ENCODE peak calls at places on chromosome 14, in ten cellular contexts. One of them, this sample, is unnamed.

GRCh38 chr14:69325646-69326265 is 65.8 kb downstream of the GALNT16 start:
- DNase-seq in transverse colon: no peak
- DNase-seq in GM23338: peak
- DNase-seq in SK-N-SH: peak
- DNase-seq in breast epithelium: no peak
- DNase-seq in GM12892: no peak
- DNase-seq in endothelial cell of umbilical vein: no peak
- DNase-seq in upper lobe of left lung: no peak
- DNase-seq in Panc1: no peak
- DNase-seq in stomach: no peak
- DNase-seq in this sample: no peak

GRCh38 chr14:99029150-99029915 is 242.7 kb downstream of the BCL11B start:
- DNase-seq in upper lobe of left lung: no peak
- DNase-seq in GM12892: no peak
- DNase-seq in GM23338: no peak
- DNase-seq in SK-N-SH: no peak
- DNase-seq in endothelial cell of umbilical vein: no peak
- DNase-seq in breast epithelium: no peak
- DNase-seq in transverse colon: no peak
- DNase-seq in stomach: no peak
- DNase-seq in Panc1: no peak
- DNase-seq in this sample: no peak

GRCh38 chr14:37036669-37037341 is 135.6 kb downstream of the SLC25A21 start:
- DNase-seq in GM23338: no peak
- DNase-seq in upper lobe of left lung: no peak
- DNase-seq in SK-N-SH: no peak
- DNase-seq in breast epithelium: no peak
- DNase-seq in Panc1: no peak
- DNase-seq in stomach: no peak
- DNase-seq in GM12892: no peak
- DNase-seq in transverse colon: no peak
- DNase-seq in endothelial cell of umbilical vein: peak
- DNase-seq in this sample: no peak

GRCh38 chr14:76591270-76591669 is 170.0 kb upstream of the VASH1 start:
- DNase-seq in Panc1: no peak
- DNase-seq in stomach: no peak
- DNase-seq in endothelial cell of umbilical vein: no peak
- DNase-seq in GM23338: no peak
- DNase-seq in GM12892: no peak
- DNase-seq in breast epithelium: no peak
- DNase-seq in SK-N-SH: no peak
- DNase-seq in upper lobe of left lung: no peak
- DNase-seq in transverse colon: no peak
- DNase-seq in this sample: no peak

GRCh38 chr14:46250113-46250703 is 401.4 kb downstream of the RPL10L start:
- DNase-seq in GM12892: no peak
- DNase-seq in transverse colon: no peak
- DNase-seq in SK-N-SH: no peak
- DNase-seq in endothelial cell of umbilical vein: peak
- DNase-seq in upper lobe of left lung: no peak
- DNase-seq in stomach: no peak
- DNase-seq in Panc1: no peak
- DNase-seq in breast epithelium: no peak
- DNase-seq in GM23338: peak
- DNase-seq in this sample: no peak

GRCh38 chr14:69327507-69327906 is 67.5 kb downstream of the GALNT16 start:
- DNase-seq in SK-N-SH: no peak
- DNase-seq in Panc1: no peak
- DNase-seq in breast epithelium: no peak
- DNase-seq in GM23338: no peak
- DNase-seq in stomach: no peak
- DNase-seq in transverse colon: peak
- DNase-seq in upper lobe of left lung: no peak
- DNase-seq in endothelial cell of umbilical vein: no peak
- DNase-seq in GM12892: no peak
- DNase-seq in this sample: no peak

GRCh38 chr14:96424104-96424989 is 32.4 kb downstream of the AK7 start:
- DNase-seq in upper lobe of left lung: peak
- DNase-seq in transverse colon: peak
- DNase-seq in Panc1: peak
- DNase-seq in GM23338: peak
- DNase-seq in endothelial cell of umbilical vein: peak
- DNase-seq in stomach: peak
- DNase-seq in SK-N-SH: peak
- DNase-seq in breast epithelium: no peak
- DNase-seq in GM12892: peak
- DNase-seq in this sample: peak

GRCh38 chr14:90450667-90451066 is 53.8 kb downstream of the CALM1 start:
- DNase-seq in upper lobe of left lung: no peak
- DNase-seq in stomach: no peak
- DNase-seq in breast epithelium: no peak
- DNase-seq in GM12892: no peak
- DNase-seq in GM23338: no peak
- DNase-seq in Panc1: no peak
- DNase-seq in transverse colon: no peak
- DNase-seq in endothelial cell of umbilical vein: no peak
- DNase-seq in SK-N-SH: peak
- DNase-seq in this sample: no peak

DNA sequence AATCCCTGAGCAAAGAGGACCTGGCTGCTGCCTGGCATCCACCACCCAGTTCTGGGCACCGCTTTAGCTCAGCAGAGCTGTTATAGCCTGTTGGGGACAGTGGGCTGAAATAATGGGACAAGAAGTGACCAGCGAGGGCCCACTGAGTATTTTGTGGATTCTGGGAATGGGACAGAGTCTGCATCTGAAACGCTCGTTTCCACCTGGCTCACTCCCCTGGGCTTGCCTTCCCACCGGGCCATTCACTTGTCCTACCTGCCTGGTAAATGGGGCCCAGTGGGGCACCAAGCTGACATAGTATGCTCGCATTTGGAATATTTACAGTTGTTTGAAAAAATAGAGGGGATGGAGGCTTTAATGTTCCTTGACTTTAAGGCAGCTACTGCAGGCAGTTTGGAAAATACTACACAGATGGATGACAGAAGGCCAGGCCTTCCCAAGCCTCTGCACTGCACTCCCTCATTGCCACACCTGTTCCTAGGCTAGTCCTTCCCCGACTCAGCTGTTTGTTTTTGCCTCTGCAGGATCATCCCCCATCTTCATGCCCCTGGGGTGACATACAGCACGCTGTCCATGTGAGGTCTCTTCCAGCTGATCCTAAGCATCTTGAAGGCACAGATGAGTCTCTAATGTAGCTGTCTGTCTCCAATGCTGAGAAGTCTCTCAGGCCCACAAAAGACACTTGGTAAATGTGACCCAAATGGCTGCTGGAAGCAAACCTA is 61.3 kb upstream of the DICER1 start:
- DNase-seq in upper lobe of left lung: no peak
- DNase-seq in GM23338: peak
- DNase-seq in endothelial cell of umbilical vein: no peak
- DNase-seq in breast epithelium: no peak
- DNase-seq in SK-N-SH: no peak
- DNase-seq in GM12892: no peak
- DNase-seq in transverse colon: no peak
- DNase-seq in Panc1: no peak
- DNase-seq in stomach: no peak
- DNase-seq in this sample: no peak
- TF ChIP-seq POLR2AphosphoS5 in upper lobe of left lung: no peak
- TF ChIP-seq POLR2AphosphoS5 in GM23338: no peak
- TF ChIP-seq POLR2AphosphoS5 in endothelial cell of umbilical vein: no peak
- TF ChIP-seq POLR2AphosphoS5 in breast epithelium: no peak
- TF ChIP-seq POLR2AphosphoS5 in SK-N-SH: no peak
- TF ChIP-seq POLR2AphosphoS5 in GM12892: no peak
- TF ChIP-seq POLR2AphosphoS5 in transverse colon: no peak
- TF ChIP-seq POLR2AphosphoS5 in Panc1: no peak
- TF ChIP-seq POLR2AphosphoS5 in stomach: no peak
- TF ChIP-seq POLR2AphosphoS5 in this sample: no peak

DNA sequence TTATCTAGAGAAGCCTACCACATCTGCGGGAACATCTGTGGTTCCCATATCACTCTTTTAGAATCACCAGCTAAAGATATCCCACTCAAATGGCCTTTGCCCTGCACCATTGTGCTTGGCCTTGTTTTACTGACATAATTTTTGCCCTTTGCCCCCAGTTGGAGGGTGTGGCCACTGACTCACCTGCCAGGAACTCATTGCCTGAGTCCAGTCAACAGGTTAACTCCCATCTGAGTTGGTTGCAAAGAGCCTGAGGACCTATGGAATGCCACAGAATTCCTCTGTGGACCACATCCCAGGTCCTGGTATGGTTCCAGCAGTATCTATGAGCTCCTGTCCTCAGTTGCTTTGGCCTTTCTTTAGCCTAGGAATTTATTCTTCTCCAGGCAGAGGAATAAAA is 55.7 kb upstream of the PTGR2 start:
- DNase-seq in transverse colon: peak
- DNase-seq in endothelial cell of umbilical vein: no peak
- DNase-seq in GM23338: no peak
- DNase-seq in SK-N-SH: no peak
- DNase-seq in stomach: peak
- DNase-seq in Panc1: no peak
- DNase-seq in upper lobe of left lung: no peak
- DNase-seq in breast epithelium: no peak
- DNase-seq in GM12892: no peak
- DNase-seq in this sample: no peak
- TF ChIP-seq POLR2AphosphoS5 in transverse colon: no peak
- TF ChIP-seq POLR2AphosphoS5 in endothelial cell of umbilical vein: no peak
- TF ChIP-seq POLR2AphosphoS5 in GM23338: no peak
- TF ChIP-seq POLR2AphosphoS5 in SK-N-SH: no peak
- TF ChIP-seq POLR2AphosphoS5 in stomach: peak
- TF ChIP-seq POLR2AphosphoS5 in Panc1: no peak
- TF ChIP-seq POLR2AphosphoS5 in upper lobe of left lung: no peak
- TF ChIP-seq POLR2AphosphoS5 in breast epithelium: no peak
- TF ChIP-seq POLR2AphosphoS5 in GM12892: no peak
- TF ChIP-seq POLR2AphosphoS5 in this sample: no peak

DNA sequence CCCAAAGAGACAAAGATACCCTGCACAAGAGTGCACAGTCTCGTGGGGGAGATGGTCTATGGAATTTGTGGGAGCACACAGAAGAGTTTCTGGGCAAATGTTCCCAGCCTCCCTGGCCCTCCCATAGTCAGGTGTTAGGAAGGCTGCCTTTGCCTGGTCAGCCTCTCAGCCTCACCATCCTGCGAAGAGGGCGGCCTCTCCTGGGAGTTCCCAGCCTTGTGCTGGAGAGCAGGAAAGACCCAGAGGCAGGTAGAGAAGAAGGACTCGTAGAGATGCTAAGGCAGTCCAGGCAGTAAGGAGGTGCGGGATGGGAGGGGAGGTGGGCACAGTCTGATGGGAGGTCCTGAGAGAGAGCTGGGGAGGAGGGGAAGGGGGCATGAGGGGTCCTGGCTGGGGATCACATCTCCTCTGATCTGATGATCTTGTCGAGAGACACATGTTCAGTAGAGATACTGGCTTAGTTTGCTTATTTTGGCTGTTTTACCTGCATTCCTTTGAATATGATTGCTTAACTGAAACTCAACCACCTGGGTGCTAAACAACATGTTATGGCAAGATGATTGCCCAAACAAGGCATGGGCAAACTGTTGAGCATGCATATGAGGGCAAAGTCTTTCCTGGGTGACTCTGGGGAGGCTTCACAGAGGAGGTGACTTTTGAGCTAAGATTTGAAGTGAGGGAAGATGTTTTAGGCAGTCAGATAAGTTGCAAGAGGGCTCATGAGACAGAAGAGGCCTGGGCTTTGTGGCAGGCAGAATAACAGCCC is 10.5 kb downstream of the SERPINA6 start:
- DNase-seq in transverse colon: no peak
- DNase-seq in endothelial cell of umbilical vein: no peak
- DNase-seq in SK-N-SH: no peak
- DNase-seq in GM12892: no peak
- DNase-seq in Panc1: no peak
- DNase-seq in breast epithelium: no peak
- DNase-seq in stomach: no peak
- DNase-seq in upper lobe of left lung: no peak
- DNase-seq in GM23338: no peak
- DNase-seq in this sample: no peak
- TF ChIP-seq POLR2AphosphoS5 in transverse colon: no peak
- TF ChIP-seq POLR2AphosphoS5 in endothelial cell of umbilical vein: no peak
- TF ChIP-seq POLR2AphosphoS5 in SK-N-SH: no peak
- TF ChIP-seq POLR2AphosphoS5 in GM12892: no peak
- TF ChIP-seq POLR2AphosphoS5 in Panc1: no peak
- TF ChIP-seq POLR2AphosphoS5 in breast epithelium: no peak
- TF ChIP-seq POLR2AphosphoS5 in stomach: no peak
- TF ChIP-seq POLR2AphosphoS5 in upper lobe of left lung: no peak
- TF ChIP-seq POLR2AphosphoS5 in GM23338: no peak
- TF ChIP-seq POLR2AphosphoS5 in this sample: no peak

GRCh38 chr14:21102472-21103164 is 1.8 kb downstream of the TMEM253 start:
- DNase-seq in stomach: no peak
- DNase-seq in breast epithelium: peak
- DNase-seq in GM23338: peak
- DNase-seq in SK-N-SH: peak
- DNase-seq in upper lobe of left lung: no peak
- DNase-seq in Panc1: no peak
- DNase-seq in transverse colon: no peak
- DNase-seq in endothelial cell of umbilical vein: no peak
- DNase-seq in GM12892: no peak
- DNase-seq in this sample: no peak

GRCh38 chr14:21104448-21105060 is 3.7 kb downstream of the TMEM253 start:
- DNase-seq in transverse colon: peak
- DNase-seq in stomach: peak
- DNase-seq in upper lobe of left lung: peak
- DNase-seq in SK-N-SH: peak
- DNase-seq in GM12892: no peak
- DNase-seq in breast epithelium: peak
- DNase-seq in Panc1: peak
- DNase-seq in GM23338: peak
- DNase-seq in endothelial cell of umbilical vein: peak
- DNase-seq in this sample: no peak

GRCh38 chr14:21103165-21103709 is 2.4 kb downstream of the TMEM253 start:
- DNase-seq in transverse colon: no peak
- DNase-seq in SK-N-SH: peak
- DNase-seq in GM12892: no peak
- DNase-seq in upper lobe of left lung: no peak
- DNase-seq in Panc1: no peak
- DNase-seq in breast epithelium: no peak
- DNase-seq in GM23338: peak
- DNase-seq in stomach: no peak
- DNase-seq in endothelial cell of umbilical vein: no peak
- DNase-seq in this sample: no peak

GRCh38 chr14:21105095-21105494 is 4.2 kb downstream of the TMEM253 start:
- DNase-seq in SK-N-SH: no peak
- DNase-seq in upper lobe of left lung: peak
- DNase-seq in Panc1: no peak
- DNase-seq in GM23338: no peak
- DNase-seq in GM12892: no peak
- DNase-seq in transverse colon: no peak
- DNase-seq in breast epithelium: peak
- DNase-seq in endothelial cell of umbilical vein: no peak
- DNase-seq in stomach: no peak
- DNase-seq in this sample: no peak

DNA sequence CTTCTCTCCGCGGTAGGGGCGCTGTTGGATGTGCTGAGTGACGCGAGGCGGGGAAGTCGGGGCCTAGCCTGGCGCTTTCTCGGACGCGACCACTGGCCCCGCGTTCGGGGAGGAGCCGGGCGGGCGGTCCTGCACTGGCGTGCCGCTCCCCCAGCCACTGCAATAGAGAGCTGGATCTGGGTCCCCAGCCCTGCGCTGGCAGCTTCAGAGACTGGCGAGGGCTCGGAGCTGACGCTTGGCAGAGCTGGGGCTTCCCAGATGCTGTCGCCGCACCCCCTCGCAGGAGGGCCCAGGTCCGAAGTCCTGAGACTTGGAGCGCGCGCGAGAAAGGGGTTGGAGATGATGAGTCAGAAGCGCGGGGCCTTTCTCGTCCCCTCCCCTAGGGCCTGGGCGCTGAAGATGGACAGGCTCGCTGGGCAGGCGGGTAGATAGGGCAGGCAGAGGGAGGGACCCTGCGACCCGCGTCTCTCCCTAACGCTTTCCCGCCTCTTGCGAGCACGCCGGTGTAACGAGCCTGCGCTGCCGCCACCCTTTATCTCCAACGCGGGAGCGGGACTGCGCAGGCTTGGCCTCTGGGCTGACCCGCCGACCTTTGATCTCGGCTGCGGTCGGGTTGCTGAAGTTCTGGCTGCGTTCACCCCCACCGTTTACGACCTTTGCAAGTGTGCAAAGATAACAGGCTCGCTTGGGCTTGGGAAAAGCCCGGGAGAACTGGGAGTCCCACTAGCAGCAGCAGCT is 3.0 kb downstream of the TMEM253 start:
- DNase-seq in upper lobe of left lung: peak
- DNase-seq in breast epithelium: peak
- DNase-seq in endothelial cell of umbilical vein: peak
- DNase-seq in stomach: peak
- DNase-seq in transverse colon: peak
- DNase-seq in Panc1: peak
- DNase-seq in GM23338: peak
- DNase-seq in GM12892: peak
- DNase-seq in SK-N-SH: peak
- DNase-seq in this sample: peak
- TF ChIP-seq POLR2AphosphoS5 in upper lobe of left lung: peak
- TF ChIP-seq POLR2AphosphoS5 in breast epithelium: peak
- TF ChIP-seq POLR2AphosphoS5 in endothelial cell of umbilical vein: peak
- TF ChIP-seq POLR2AphosphoS5 in stomach: peak
- TF ChIP-seq POLR2AphosphoS5 in transverse colon: peak
- TF ChIP-seq POLR2AphosphoS5 in Panc1: peak
- TF ChIP-seq POLR2AphosphoS5 in GM23338: peak
- TF ChIP-seq POLR2AphosphoS5 in GM12892: peak
- TF ChIP-seq POLR2AphosphoS5 in SK-N-SH: peak
- TF ChIP-seq POLR2AphosphoS5 in this sample: peak